ENCODE peak calls at places on chromosomes 4 and X, in eight cellular contexts. One of them, this sample, is unnamed.

GRCh38 chrX:36867143-36867542 is 141.0 kb upstream of the FAM47C start:
- DNase-seq in lower leg skin: no peak
- DNase-seq in body of pancreas: no peak
- DNase-seq in A549: peak; percentile 2
- DNase-seq in right lobe of liver: no peak
- DNase-seq in uterus: no peak
- DNase-seq in HCT116: no peak
- DNase-seq in esophagus muscularis mucosa: no peak
- DNase-seq in this sample: peak; percentile 1

GRCh38 chr4:7055111-7055989 is 12.2 kb downstream of the TADA2B start:
- DNase-seq in right lobe of liver: no peak
- DNase-seq in A549: no peak
- DNase-seq in uterus: no peak
- DNase-seq in lower leg skin: no peak
- DNase-seq in body of pancreas: no peak
- DNase-seq in esophagus muscularis mucosa: no peak
- DNase-seq in HCT116: no peak
- DNase-seq in this sample: no peak

GRCh38 chr4:56927196-56927595 is 19.5 kb downstream of the REST start:
- DNase-seq in esophagus muscularis mucosa: no peak
- DNase-seq in body of pancreas: no peak
- DNase-seq in lower leg skin: no peak
- DNase-seq in A549: no peak
- DNase-seq in right lobe of liver: no peak
- DNase-seq in uterus: no peak
- DNase-seq in HCT116: no peak
- DNase-seq in this sample: no peak

GRCh38 chr4:89469930-89470375 is 162.4 kb upstream of the GPRIN3 start:
- DNase-seq in esophagus muscularis mucosa: no peak
- DNase-seq in HCT116: no peak
- DNase-seq in A549: no peak
- DNase-seq in lower leg skin: no peak
- DNase-seq in right lobe of liver: no peak
- DNase-seq in uterus: no peak
- DNase-seq in body of pancreas: no peak
- DNase-seq in this sample: no peak

GRCh38 chrX:69996102-69996468 is 53.7 kb downstream of the AWAT2 start:
- DNase-seq in HCT116: no peak
- DNase-seq in A549: no peak
- DNase-seq in body of pancreas: no peak
- DNase-seq in right lobe of liver: no peak
- DNase-seq in lower leg skin: no peak
- DNase-seq in uterus: no peak
- DNase-seq in esophagus muscularis mucosa: no peak
- DNase-seq in this sample: no peak

GRCh38 chr4:126583509-126583908 is 1049.2 kb upstream of the INTU start:
- DNase-seq in HCT116: peak; percentile 26
- DNase-seq in A549: no peak
- DNase-seq in right lobe of liver: no peak
- DNase-seq in lower leg skin: no peak
- DNase-seq in esophagus muscularis mucosa: no peak
- DNase-seq in uterus: no peak
- DNase-seq in body of pancreas: no peak
- DNase-seq in this sample: peak; percentile 37

GRCh38 chr4:1643971-1644735 is 40.0 kb downstream of the FAM53A start:
- DNase-seq in right lobe of liver: no peak
- DNase-seq in HCT116: no peak
- DNase-seq in body of pancreas: no peak
- DNase-seq in uterus: no peak
- DNase-seq in lower leg skin: no peak
- DNase-seq in esophagus muscularis mucosa: no peak
- DNase-seq in A549: no peak
- DNase-seq in this sample: no peak

GRCh38 chr4:3648195-3648594 is 116.0 kb upstream of the LRPAP1 start:
- DNase-seq in esophagus muscularis mucosa: no peak
- DNase-seq in A549: no peak
- DNase-seq in body of pancreas: no peak
- DNase-seq in lower leg skin: no peak
- DNase-seq in right lobe of liver: no peak
- DNase-seq in uterus: no peak
- DNase-seq in HCT116: no peak
- DNase-seq in this sample: no peak

GRCh38 chrX:122552291-122552800 is 631.7 kb upstream of the GRIA3 start:
- DNase-seq in body of pancreas: no peak
- DNase-seq in A549: no peak
- DNase-seq in lower leg skin: no peak
- DNase-seq in right lobe of liver: no peak
- DNase-seq in uterus: no peak
- DNase-seq in esophagus muscularis mucosa: no peak
- DNase-seq in HCT116: no peak
- DNase-seq in this sample: no peak

GRCh38 chr4:86286729-86287128 is 73.1 kb downstream of the MAPK10 start:
- DNase-seq in esophagus muscularis mucosa: no peak
- DNase-seq in uterus: no peak
- DNase-seq in right lobe of liver: no peak
- DNase-seq in HCT116: no peak
- DNase-seq in A549: no peak
- DNase-seq in lower leg skin: no peak
- DNase-seq in body of pancreas: no peak
- DNase-seq in this sample: no peak

GRCh38 chr4:128720270-128720669 is 89.2 kb upstream of the JADE1 start:
- DNase-seq in HCT116: no peak
- DNase-seq in body of pancreas: no peak
- DNase-seq in uterus: no peak
- DNase-seq in A549: no peak
- DNase-seq in right lobe of liver: no peak
- DNase-seq in esophagus muscularis mucosa: no peak
- DNase-seq in lower leg skin: no peak
- DNase-seq in this sample: peak; percentile 54

GRCh38 chrX:47697171-47697570 is 38.2 kb upstream of the UXT start:
- DNase-seq in body of pancreas: no peak
- DNase-seq in HCT116: no peak
- DNase-seq in right lobe of liver: no peak
- DNase-seq in esophagus muscularis mucosa: no peak
- DNase-seq in uterus: no peak
- DNase-seq in lower leg skin: no peak
- DNase-seq in A549: no peak
- DNase-seq in this sample: no peak

GRCh38 chr4:30543057-30543456 is 177.1 kb upstream of the PCDH7 start:
- DNase-seq in right lobe of liver: no peak
- DNase-seq in body of pancreas: no peak
- DNase-seq in esophagus muscularis mucosa: no peak
- DNase-seq in uterus: no peak
- DNase-seq in lower leg skin: no peak
- DNase-seq in HCT116: no peak
- DNase-seq in A549: no peak
- DNase-seq in this sample: no peak

GRCh38 chr4:30536231-30536630 is 183.9 kb upstream of the PCDH7 start:
- DNase-seq in right lobe of liver: no peak
- DNase-seq in A549: no peak
- DNase-seq in HCT116: no peak
- DNase-seq in body of pancreas: no peak
- DNase-seq in esophagus muscularis mucosa: no peak
- DNase-seq in lower leg skin: no peak
- DNase-seq in uterus: no peak
- DNase-seq in this sample: no peak

GRCh38 chr4:30535255-30535654 is 184.9 kb upstream of the PCDH7 start:
- DNase-seq in esophagus muscularis mucosa: no peak
- DNase-seq in body of pancreas: no peak
- DNase-seq in A549: no peak
- DNase-seq in lower leg skin: no peak
- DNase-seq in uterus: no peak
- DNase-seq in right lobe of liver: no peak
- DNase-seq in HCT116: no peak
- DNase-seq in this sample: no peak

GRCh38 chr4:30538794-30539193 is 181.4 kb upstream of the PCDH7 start:
- DNase-seq in A549: no peak
- DNase-seq in esophagus muscularis mucosa: no peak
- DNase-seq in lower leg skin: no peak
- DNase-seq in right lobe of liver: no peak
- DNase-seq in HCT116: no peak
- DNase-seq in body of pancreas: no peak
- DNase-seq in uterus: no peak
- DNase-seq in this sample: no peak

GRCh38 chr4:30537462-30537861 is 182.7 kb upstream of the PCDH7 start:
- DNase-seq in right lobe of liver: no peak
- DNase-seq in esophagus muscularis mucosa: no peak
- DNase-seq in body of pancreas: no peak
- DNase-seq in A549: no peak
- DNase-seq in uterus: no peak
- DNase-seq in lower leg skin: no peak
- DNase-seq in HCT116: peak; percentile 76
- DNase-seq in this sample: no peak
- TF ChIP-seq POLR2A in right lobe of liver: no peak
- TF ChIP-seq POLR2A in esophagus muscularis mucosa: no peak
- TF ChIP-seq POLR2A in body of pancreas: no peak
- TF ChIP-seq POLR2A in A549: no peak
- TF ChIP-seq POLR2A in uterus: no peak
- TF ChIP-seq POLR2A in lower leg skin: no peak
- TF ChIP-seq POLR2A in HCT116: no peak
- TF ChIP-seq POLR2A in this sample: no peak

GRCh38 chrX:11352296-11352741 is 59.1 kb downstream of the AMELX start:
- DNase-seq in esophagus muscularis mucosa: no peak
- DNase-seq in right lobe of liver: no peak
- DNase-seq in lower leg skin: no peak
- DNase-seq in uterus: no peak
- DNase-seq in body of pancreas: no peak
- DNase-seq in A549: no peak
- DNase-seq in HCT116: no peak
- DNase-seq in this sample: peak; percentile 86
- TF ChIP-seq POLR2A in esophagus muscularis mucosa: no peak
- TF ChIP-seq POLR2A in right lobe of liver: no peak
- TF ChIP-seq POLR2A in lower leg skin: no peak
- TF ChIP-seq POLR2A in uterus: no peak
- TF ChIP-seq POLR2A in body of pancreas: no peak
- TF ChIP-seq POLR2A in A549: no peak
- TF ChIP-seq POLR2A in HCT116: no peak
- TF ChIP-seq POLR2A in this sample: no peak

GRCh38 chr4:40246547-40246900 is 49.7 kb downstream of the RHOH start:
- DNase-seq in body of pancreas: no peak
- DNase-seq in right lobe of liver: no peak
- DNase-seq in uterus: no peak
- DNase-seq in lower leg skin: no peak
- DNase-seq in esophagus muscularis mucosa: no peak
- DNase-seq in HCT116: no peak
- DNase-seq in A549: no peak
- DNase-seq in this sample: no peak
- TF ChIP-seq POLR2A in body of pancreas: no peak
- TF ChIP-seq POLR2A in right lobe of liver: no peak
- TF ChIP-seq POLR2A in uterus: no peak
- TF ChIP-seq POLR2A in lower leg skin: no peak
- TF ChIP-seq POLR2A in esophagus muscularis mucosa: no peak
- TF ChIP-seq POLR2A in HCT116: no peak
- TF ChIP-seq POLR2A in A549: no peak
- TF ChIP-seq POLR2A in this sample: no peak

GRCh38 chrX:55598333-55598732 is 24.9 kb upstream of the FOXR2 start:
- DNase-seq in uterus: no peak
- DNase-seq in esophagus muscularis mucosa: no peak
- DNase-seq in right lobe of liver: no peak
- DNase-seq in body of pancreas: no peak
- DNase-seq in HCT116: no peak
- DNase-seq in A549: no peak
- DNase-seq in lower leg skin: no peak
- DNase-seq in this sample: no peak

GRCh38 chrX:55593296-55593695 is 29.9 kb upstream of the FOXR2 start:
- DNase-seq in lower leg skin: no peak
- DNase-seq in HCT116: no peak
- DNase-seq in A549: no peak
- DNase-seq in body of pancreas: no peak
- DNase-seq in esophagus muscularis mucosa: no peak
- DNase-seq in uterus: no peak
- DNase-seq in right lobe of liver: no peak
- DNase-seq in this sample: no peak

GRCh38 chrX:55593756-55594257 is 29.4 kb upstream of the FOXR2 start:
- DNase-seq in esophagus muscularis mucosa: no peak
- DNase-seq in right lobe of liver: no peak
- DNase-seq in body of pancreas: no peak
- DNase-seq in A549: no peak
- DNase-seq in HCT116: no peak
- DNase-seq in lower leg skin: no peak
- DNase-seq in uterus: no peak
- DNase-seq in this sample: no peak
- TF ChIP-seq POLR2A in esophagus muscularis mucosa: no peak
- TF ChIP-seq POLR2A in right lobe of liver: no peak
- TF ChIP-seq POLR2A in body of pancreas: no peak
- TF ChIP-seq POLR2A in A549: no peak
- TF ChIP-seq POLR2A in HCT116: no peak
- TF ChIP-seq POLR2A in lower leg skin: no peak
- TF ChIP-seq POLR2A in uterus: no peak
- TF ChIP-seq POLR2A in this sample: no peak

DNA sequence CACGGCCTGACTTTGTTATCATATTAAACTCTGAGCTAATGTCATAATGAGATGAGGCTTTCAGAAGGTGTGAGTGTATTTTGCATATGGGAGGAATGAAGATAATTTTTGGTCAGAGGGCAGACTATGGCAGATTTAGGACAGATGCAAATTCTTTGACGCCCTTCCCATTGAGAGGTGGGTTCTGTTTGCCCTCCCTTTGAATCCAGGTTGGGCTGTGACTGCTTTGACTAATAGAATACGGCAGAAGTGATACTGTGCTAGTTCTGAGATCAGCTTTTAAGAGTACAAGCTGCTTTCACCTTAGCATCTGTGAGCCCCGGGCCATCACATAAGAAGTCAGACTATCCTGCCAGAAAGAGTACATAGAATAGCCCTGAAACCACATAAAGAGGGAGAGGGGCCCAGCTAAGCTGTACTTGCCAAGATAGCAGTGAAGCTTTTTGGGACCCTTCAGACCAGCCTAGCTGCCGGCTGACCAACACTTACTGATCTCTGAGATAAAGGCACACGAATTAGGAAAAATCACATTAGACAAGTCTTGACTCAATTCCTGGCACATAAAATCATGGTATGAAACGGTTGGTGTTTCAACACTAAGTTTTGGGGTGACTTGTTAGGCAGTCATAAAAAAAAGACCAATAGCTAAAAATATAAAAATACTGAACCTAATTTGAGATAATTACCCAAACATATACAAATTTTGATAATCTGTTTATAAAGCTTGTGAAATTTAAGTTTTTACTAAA is 166.7 kb upstream of the SH3RF1 start:
- DNase-seq in HCT116: no peak
- DNase-seq in A549: no peak
- DNase-seq in uterus: no peak
- DNase-seq in lower leg skin: no peak
- DNase-seq in esophagus muscularis mucosa: no peak
- DNase-seq in right lobe of liver: no peak
- DNase-seq in body of pancreas: no peak
- DNase-seq in this sample: no peak
- TF ChIP-seq POLR2A in HCT116: no peak
- TF ChIP-seq POLR2A in A549: no peak
- TF ChIP-seq POLR2A in uterus: no peak
- TF ChIP-seq POLR2A in lower leg skin: no peak
- TF ChIP-seq POLR2A in esophagus muscularis mucosa: no peak
- TF ChIP-seq POLR2A in right lobe of liver: no peak
- TF ChIP-seq POLR2A in body of pancreas: no peak
- TF ChIP-seq POLR2A in this sample: no peak